ENCODE peak calls at places on chromosomes 2 and 18, in ten cellular contexts. One of them, this sample, is unnamed.

GRCh38 chr2:9086465-9086864 is 83.0 kb upstream of the MBOAT2 start:
- DNase-seq in activated naive CD4-positive, alpha-beta T cell: no peak
- DNase-seq in nucleus accumbens: no peak
- DNase-seq in adrenal gland: no peak
- DNase-seq in heart right ventricle: no peak
- DNase-seq in astrocyte of the hippocampus: no peak
- DNase-seq in activated naive CD8-positive, alpha-beta T cell treated with anti-CD3 and anti-CD28 coated beads, Interleukin-2, amount 10 ng/mL, durations not matched to agents 7 days and 5 days: no peak
- DNase-seq in activated T-cell treated with anti-CD3 and anti-CD28 coated beads for 24 hours: no peak
- DNase-seq in AG04449: no peak
- DNase-seq in HS-27A: no peak
- DNase-seq in this sample: no peak

GRCh38 chr2:67838205-67838604 is 224.6 kb downstream of the C1D start:
- DNase-seq in activated naive CD4-positive, alpha-beta T cell: no peak
- DNase-seq in HS-27A: no peak
- DNase-seq in activated T-cell treated with anti-CD3 and anti-CD28 coated beads for 24 hours: no peak
- DNase-seq in activated naive CD8-positive, alpha-beta T cell treated with anti-CD3 and anti-CD28 coated beads, Interleukin-2, amount 10 ng/mL, durations not matched to agents 7 days and 5 days: no peak
- DNase-seq in adrenal gland: no peak
- DNase-seq in AG04449: no peak
- DNase-seq in heart right ventricle: no peak
- DNase-seq in astrocyte of the hippocampus: no peak
- DNase-seq in nucleus accumbens: no peak
- DNase-seq in this sample: no peak

GRCh38 chr2:195330513-195330956 is 326.5 kb upstream of the SLC39A10 start:
- DNase-seq in HS-27A: no peak
- DNase-seq in nucleus accumbens: no peak
- DNase-seq in heart right ventricle: no peak
- DNase-seq in AG04449: no peak
- DNase-seq in activated T-cell treated with anti-CD3 and anti-CD28 coated beads for 24 hours: no peak
- DNase-seq in astrocyte of the hippocampus: no peak
- DNase-seq in activated naive CD8-positive, alpha-beta T cell treated with anti-CD3 and anti-CD28 coated beads, Interleukin-2, amount 10 ng/mL, durations not matched to agents 7 days and 5 days: no peak
- DNase-seq in adrenal gland: no peak
- DNase-seq in activated naive CD4-positive, alpha-beta T cell: no peak
- DNase-seq in this sample: peak; percentile 46

GRCh38 chr2:232890896-232891601 is 21.0 kb downstream of the SNORC start:
- DNase-seq in AG04449: no peak
- DNase-seq in astrocyte of the hippocampus: peak; percentile 52
- DNase-seq in activated naive CD4-positive, alpha-beta T cell: no peak
- DNase-seq in activated T-cell treated with anti-CD3 and anti-CD28 coated beads for 24 hours: no peak
- DNase-seq in adrenal gland: peak; percentile 90
- DNase-seq in heart right ventricle: no peak
- DNase-seq in nucleus accumbens: no peak
- DNase-seq in HS-27A: no peak
- DNase-seq in activated naive CD8-positive, alpha-beta T cell treated with anti-CD3 and anti-CD28 coated beads, Interleukin-2, amount 10 ng/mL, durations not matched to agents 7 days and 5 days: peak; percentile 17
- DNase-seq in this sample: peak; percentile 52

GRCh38 chr2:17747684-17748452 is 5.7 kb downstream of the SMC6 start:
- DNase-seq in HS-27A: no peak
- DNase-seq in astrocyte of the hippocampus: no peak
- DNase-seq in adrenal gland: no peak
- DNase-seq in nucleus accumbens: no peak
- DNase-seq in heart right ventricle: no peak
- DNase-seq in activated naive CD4-positive, alpha-beta T cell: no peak
- DNase-seq in AG04449: no peak
- DNase-seq in activated T-cell treated with anti-CD3 and anti-CD28 coated beads for 24 hours: no peak
- DNase-seq in activated naive CD8-positive, alpha-beta T cell treated with anti-CD3 and anti-CD28 coated beads, Interleukin-2, amount 10 ng/mL, durations not matched to agents 7 days and 5 days: no peak
- DNase-seq in this sample: peak; percentile 47

GRCh38 chr18:53426656-53427055 is 797.8 kb downstream of the MBD2 start:
- DNase-seq in heart right ventricle: no peak
- DNase-seq in nucleus accumbens: no peak
- DNase-seq in adrenal gland: no peak
- DNase-seq in activated T-cell treated with anti-CD3 and anti-CD28 coated beads for 24 hours: no peak
- DNase-seq in HS-27A: no peak
- DNase-seq in activated naive CD8-positive, alpha-beta T cell treated with anti-CD3 and anti-CD28 coated beads, Interleukin-2, amount 10 ng/mL, durations not matched to agents 7 days and 5 days: no peak
- DNase-seq in activated naive CD4-positive, alpha-beta T cell: no peak
- DNase-seq in astrocyte of the hippocampus: no peak
- DNase-seq in AG04449: no peak
- DNase-seq in this sample: no peak

GRCh38 chr2:172085460-172086159 is at the start of gene DLX1:
- DNase-seq in activated naive CD8-positive, alpha-beta T cell treated with anti-CD3 and anti-CD28 coated beads, Interleukin-2, amount 10 ng/mL, durations not matched to agents 7 days and 5 days: peak; percentile 47
- DNase-seq in adrenal gland: no peak
- DNase-seq in activated naive CD4-positive, alpha-beta T cell: no peak
- DNase-seq in heart right ventricle: no peak
- DNase-seq in astrocyte of the hippocampus: no peak
- DNase-seq in AG04449: no peak
- DNase-seq in HS-27A: no peak
- DNase-seq in activated T-cell treated with anti-CD3 and anti-CD28 coated beads for 24 hours: no peak
- DNase-seq in nucleus accumbens: no peak
- DNase-seq in this sample: no peak

GRCh38 chr18:63037491-63037890 is 282.1 kb downstream of the BCL2 start:
- DNase-seq in activated T-cell treated with anti-CD3 and anti-CD28 coated beads for 24 hours: no peak
- DNase-seq in AG04449: no peak
- DNase-seq in adrenal gland: no peak
- DNase-seq in heart right ventricle: no peak
- DNase-seq in HS-27A: no peak
- DNase-seq in nucleus accumbens: no peak
- DNase-seq in astrocyte of the hippocampus: no peak
- DNase-seq in activated naive CD4-positive, alpha-beta T cell: no peak
- DNase-seq in activated naive CD8-positive, alpha-beta T cell treated with anti-CD3 and anti-CD28 coated beads, Interleukin-2, amount 10 ng/mL, durations not matched to agents 7 days and 5 days: no peak
- DNase-seq in this sample: no peak

GRCh38 chr2:239461551-239462515 is 61.0 kb upstream of the HDAC4 start:
- DNase-seq in activated naive CD8-positive, alpha-beta T cell treated with anti-CD3 and anti-CD28 coated beads, Interleukin-2, amount 10 ng/mL, durations not matched to agents 7 days and 5 days: no peak
- DNase-seq in astrocyte of the hippocampus: peak; percentile 41
- DNase-seq in HS-27A: no peak
- DNase-seq in adrenal gland: peak; percentile 19
- DNase-seq in activated T-cell treated with anti-CD3 and anti-CD28 coated beads for 24 hours: no peak
- DNase-seq in nucleus accumbens: no peak
- DNase-seq in activated naive CD4-positive, alpha-beta T cell: no peak
- DNase-seq in AG04449: no peak
- DNase-seq in heart right ventricle: no peak
- DNase-seq in this sample: peak; percentile 72

GRCh38 chr2:8631465-8632005 is 50.3 kb upstream of the ID2 start:
- DNase-seq in heart right ventricle: no peak
- DNase-seq in HS-27A: no peak
- DNase-seq in activated T-cell treated with anti-CD3 and anti-CD28 coated beads for 24 hours: no peak
- DNase-seq in AG04449: no peak
- DNase-seq in activated naive CD8-positive, alpha-beta T cell treated with anti-CD3 and anti-CD28 coated beads, Interleukin-2, amount 10 ng/mL, durations not matched to agents 7 days and 5 days: no peak
- DNase-seq in astrocyte of the hippocampus: no peak
- DNase-seq in activated naive CD4-positive, alpha-beta T cell: no peak
- DNase-seq in nucleus accumbens: no peak
- DNase-seq in adrenal gland: no peak
- DNase-seq in this sample: no peak

GRCh38 chr2:130798472-130799221 is 38.1 kb upstream of the ARHGEF4 start:
- DNase-seq in HS-27A: no peak
- DNase-seq in activated T-cell treated with anti-CD3 and anti-CD28 coated beads for 24 hours: no peak
- DNase-seq in heart right ventricle: peak; percentile 37
- DNase-seq in nucleus accumbens: no peak
- DNase-seq in astrocyte of the hippocampus: peak; percentile 75
- DNase-seq in activated naive CD4-positive, alpha-beta T cell: no peak
- DNase-seq in adrenal gland: peak; percentile 67
- DNase-seq in activated naive CD8-positive, alpha-beta T cell treated with anti-CD3 and anti-CD28 coated beads, Interleukin-2, amount 10 ng/mL, durations not matched to agents 7 days and 5 days: no peak
- DNase-seq in AG04449: no peak
- DNase-seq in this sample: no peak

GRCh38 chr18:58235001-58235436 is 191.0 kb downstream of the NEDD4L start:
- DNase-seq in HS-27A: no peak
- DNase-seq in adrenal gland: no peak
- DNase-seq in nucleus accumbens: no peak
- DNase-seq in AG04449: no peak
- DNase-seq in activated T-cell treated with anti-CD3 and anti-CD28 coated beads for 24 hours: no peak
- DNase-seq in activated naive CD4-positive, alpha-beta T cell: no peak
- DNase-seq in activated naive CD8-positive, alpha-beta T cell treated with anti-CD3 and anti-CD28 coated beads, Interleukin-2, amount 10 ng/mL, durations not matched to agents 7 days and 5 days: no peak
- DNase-seq in astrocyte of the hippocampus: no peak
- DNase-seq in heart right ventricle: no peak
- DNase-seq in this sample: no peak

GRCh38 chr18:36759167-36759776 is 69.5 kb downstream of the TPGS2 start:
- DNase-seq in nucleus accumbens: no peak
- DNase-seq in heart right ventricle: no peak
- DNase-seq in adrenal gland: no peak
- DNase-seq in activated naive CD8-positive, alpha-beta T cell treated with anti-CD3 and anti-CD28 coated beads, Interleukin-2, amount 10 ng/mL, durations not matched to agents 7 days and 5 days: no peak
- DNase-seq in activated T-cell treated with anti-CD3 and anti-CD28 coated beads for 24 hours: no peak
- DNase-seq in astrocyte of the hippocampus: no peak
- DNase-seq in AG04449: no peak
- DNase-seq in HS-27A: no peak
- DNase-seq in activated naive CD4-positive, alpha-beta T cell: no peak
- DNase-seq in this sample: peak; percentile 15

GRCh38 chr2:30402441-30403182 is 44.4 kb upstream of the LCLAT1 start:
- DNase-seq in astrocyte of the hippocampus: no peak
- DNase-seq in AG04449: no peak
- DNase-seq in activated naive CD4-positive, alpha-beta T cell: no peak
- DNase-seq in nucleus accumbens: no peak
- DNase-seq in activated naive CD8-positive, alpha-beta T cell treated with anti-CD3 and anti-CD28 coated beads, Interleukin-2, amount 10 ng/mL, durations not matched to agents 7 days and 5 days: no peak
- DNase-seq in heart right ventricle: no peak
- DNase-seq in HS-27A: no peak
- DNase-seq in adrenal gland: no peak
- DNase-seq in activated T-cell treated with anti-CD3 and anti-CD28 coated beads for 24 hours: no peak
- DNase-seq in this sample: no peak

GRCh38 chr18:50011813-50012445 is 183.0 kb downstream of the MYO5B start:
- DNase-seq in activated naive CD4-positive, alpha-beta T cell: no peak
- DNase-seq in activated T-cell treated with anti-CD3 and anti-CD28 coated beads for 24 hours: no peak
- DNase-seq in activated naive CD8-positive, alpha-beta T cell treated with anti-CD3 and anti-CD28 coated beads, Interleukin-2, amount 10 ng/mL, durations not matched to agents 7 days and 5 days: no peak
- DNase-seq in AG04449: peak; percentile 88
- DNase-seq in nucleus accumbens: no peak
- DNase-seq in astrocyte of the hippocampus: peak; percentile 84
- DNase-seq in heart right ventricle: no peak
- DNase-seq in HS-27A: peak; percentile 41
- DNase-seq in adrenal gland: no peak
- DNase-seq in this sample: peak; percentile 97

GRCh38 chr2:113117594-113118262 is 9.7 kb upstream of the IL1RN start:
- DNase-seq in activated T-cell treated with anti-CD3 and anti-CD28 coated beads for 24 hours: no peak
- DNase-seq in astrocyte of the hippocampus: peak; percentile 75
- DNase-seq in nucleus accumbens: no peak
- DNase-seq in AG04449: peak; percentile 42
- DNase-seq in HS-27A: peak; percentile 83
- DNase-seq in heart right ventricle: no peak
- DNase-seq in activated naive CD8-positive, alpha-beta T cell treated with anti-CD3 and anti-CD28 coated beads, Interleukin-2, amount 10 ng/mL, durations not matched to agents 7 days and 5 days: no peak
- DNase-seq in activated naive CD4-positive, alpha-beta T cell: no peak
- DNase-seq in adrenal gland: peak; percentile 89
- DNase-seq in this sample: peak; percentile 54

GRCh38 chr2:158391876-158392275 is 64.7 kb downstream of the CCDC148 start:
- DNase-seq in nucleus accumbens: no peak
- DNase-seq in HS-27A: no peak
- DNase-seq in heart right ventricle: no peak
- DNase-seq in AG04449: no peak
- DNase-seq in activated T-cell treated with anti-CD3 and anti-CD28 coated beads for 24 hours: no peak
- DNase-seq in adrenal gland: no peak
- DNase-seq in activated naive CD8-positive, alpha-beta T cell treated with anti-CD3 and anti-CD28 coated beads, Interleukin-2, amount 10 ng/mL, durations not matched to agents 7 days and 5 days: no peak
- DNase-seq in activated naive CD4-positive, alpha-beta T cell: no peak
- DNase-seq in astrocyte of the hippocampus: no peak
- DNase-seq in this sample: peak; percentile 22

GRCh38 chr2:110891626-110892025 is 159.3 kb downstream of the ACOXL start:
- DNase-seq in heart right ventricle: no peak
- DNase-seq in HS-27A: no peak
- DNase-seq in activated naive CD4-positive, alpha-beta T cell: no peak
- DNase-seq in activated T-cell treated with anti-CD3 and anti-CD28 coated beads for 24 hours: no peak
- DNase-seq in astrocyte of the hippocampus: no peak
- DNase-seq in nucleus accumbens: no peak
- DNase-seq in AG04449: no peak
- DNase-seq in adrenal gland: no peak
- DNase-seq in activated naive CD8-positive, alpha-beta T cell treated with anti-CD3 and anti-CD28 coated beads, Interleukin-2, amount 10 ng/mL, durations not matched to agents 7 days and 5 days: no peak
- DNase-seq in this sample: no peak

GRCh38 chr18:987325-988186 is 82.9 kb downstream of the ADCYAP1 start:
- DNase-seq in AG04449: no peak
- DNase-seq in nucleus accumbens: no peak
- DNase-seq in activated naive CD8-positive, alpha-beta T cell treated with anti-CD3 and anti-CD28 coated beads, Interleukin-2, amount 10 ng/mL, durations not matched to agents 7 days and 5 days: no peak
- DNase-seq in HS-27A: peak; percentile 69
- DNase-seq in astrocyte of the hippocampus: peak; percentile 74
- DNase-seq in activated T-cell treated with anti-CD3 and anti-CD28 coated beads for 24 hours: no peak
- DNase-seq in activated naive CD4-positive, alpha-beta T cell: no peak
- DNase-seq in adrenal gland: no peak
- DNase-seq in heart right ventricle: no peak
- DNase-seq in this sample: peak; percentile 70